ENCODE peak calls at places on chromosomes 11 and 22, in four cellular contexts. One of them, this sample, is unnamed.

GRCh38 chr11:129785383-129786111 is 30.1 kb upstream of the TMEM45B start:
- DNase-seq in neural progenitor cell: no peak
- DNase-seq in ascending aorta: no peak
- DNase-seq in heart right ventricle: no peak
- DNase-seq in this sample: peak; percentile 50

GRCh38 chr11:59097113-59097708 is 9.8 kb upstream of the FAM111B start:
- DNase-seq in heart right ventricle: peak; percentile 23
- DNase-seq in ascending aorta: no peak
- DNase-seq in neural progenitor cell: peak; percentile 56
- DNase-seq in this sample: peak; percentile 47

GRCh38 chr22:25021976-25022711 is 69.6 kb downstream of the KIAA1671 start:
- DNase-seq in ascending aorta: no peak
- DNase-seq in heart right ventricle: peak; percentile 38
- DNase-seq in neural progenitor cell: no peak
- DNase-seq in this sample: no peak

GRCh38 chr22:36156515-36157419 is 3.8 kb downstream of the APOL3 start:
- DNase-seq in ascending aorta: peak; percentile 71
- DNase-seq in neural progenitor cell: peak; percentile 29
- DNase-seq in heart right ventricle: peak; percentile 82
- DNase-seq in this sample: peak; percentile 52

GRCh38 chr22:48806227-48806781 is 1021.4 kb downstream of the BRD1 start:
- DNase-seq in neural progenitor cell: no peak
- DNase-seq in ascending aorta: no peak
- DNase-seq in heart right ventricle: no peak
- DNase-seq in this sample: no peak

GRCh38 chr11:116871248-116871647 is 33.8 kb upstream of the APOA1 start:
- DNase-seq in ascending aorta: no peak
- DNase-seq in heart right ventricle: no peak
- DNase-seq in neural progenitor cell: no peak
- DNase-seq in this sample: peak; percentile 88

GRCh38 chr11:18770479-18771125 is 21.0 kb downstream of the PTPN5 start:
- DNase-seq in heart right ventricle: no peak
- DNase-seq in neural progenitor cell: no peak
- DNase-seq in ascending aorta: no peak
- DNase-seq in this sample: no peak

GRCh38 chr22:49726022-49726681 is 101.5 kb downstream of the BRD1 start:
- DNase-seq in ascending aorta: no peak
- DNase-seq in heart right ventricle: no peak
- DNase-seq in neural progenitor cell: no peak
- DNase-seq in this sample: no peak

GRCh38 chr11:75980031-75980430 is 165.0 kb downstream of the UVRAG start:
- DNase-seq in ascending aorta: no peak
- DNase-seq in neural progenitor cell: no peak
- DNase-seq in heart right ventricle: no peak
- DNase-seq in this sample: no peak

GRCh38 chr11:57410287-57410686 is 16.6 kb downstream of the SLC43A3 start:
- DNase-seq in neural progenitor cell: no peak
- DNase-seq in ascending aorta: no peak
- DNase-seq in heart right ventricle: no peak
- DNase-seq in this sample: peak; percentile 72
- H3K36me3 ChIP-seq in neural progenitor cell: no peaks in the 10 kb centered on the region
- H3K36me3 ChIP-seq in ascending aorta: peaks cover 67% of the 10 kb centered on the region
- H3K36me3 ChIP-seq in heart right ventricle: no peaks in the 10 kb centered on the region
- H3K36me3 ChIP-seq in this sample: peaks cover 3% of the 10 kb centered on the region

DNA sequence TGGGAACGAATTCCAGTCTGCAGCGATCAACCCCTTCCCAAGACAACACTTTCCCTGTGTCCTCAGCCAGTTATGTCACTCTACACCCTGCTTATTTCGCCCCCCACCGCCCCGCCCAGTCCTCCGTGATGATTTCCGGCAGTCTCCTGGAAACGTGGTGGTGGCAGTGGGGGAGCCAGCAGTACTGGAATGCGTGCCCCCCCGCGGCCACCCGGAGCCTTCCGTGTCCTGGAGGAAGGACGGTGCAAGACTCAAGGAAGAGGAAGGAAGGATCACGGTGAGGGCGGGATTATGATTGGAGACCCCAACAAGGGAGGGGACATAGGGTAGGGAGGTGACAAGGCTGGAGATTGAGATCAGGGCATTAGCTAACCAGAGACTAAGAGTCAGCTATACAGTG is 4.1 kb downstream of the ROBO3 start:
- DNase-seq in heart right ventricle: no peak
- DNase-seq in neural progenitor cell: no peak
- DNase-seq in ascending aorta: no peak
- DNase-seq in this sample: no peak
- H3K27me3 ChIP-seq in heart right ventricle: peaks cover 98% of the 10 kb centered on the region
- H3K27me3 ChIP-seq in neural progenitor cell: peaks cover 98% of the 10 kb centered on the region
- H3K27me3 ChIP-seq in ascending aorta: peaks cover 17% of the 10 kb centered on the region
- H3K27me3 ChIP-seq in this sample: peaks cover 61% of the 10 kb centered on the region

GRCh38 chr11:94993400-94993943 is 20.0 kb downstream of the KDM4D start:
- DNase-seq in neural progenitor cell: no peak
- DNase-seq in ascending aorta: no peak
- DNase-seq in heart right ventricle: no peak
- DNase-seq in this sample: no peak

GRCh38 chr11:94998285-94998684 is 24.8 kb downstream of the KDM4D start:
- DNase-seq in heart right ventricle: no peak
- DNase-seq in ascending aorta: no peak
- DNase-seq in neural progenitor cell: no peak
- DNase-seq in this sample: no peak

DNA sequence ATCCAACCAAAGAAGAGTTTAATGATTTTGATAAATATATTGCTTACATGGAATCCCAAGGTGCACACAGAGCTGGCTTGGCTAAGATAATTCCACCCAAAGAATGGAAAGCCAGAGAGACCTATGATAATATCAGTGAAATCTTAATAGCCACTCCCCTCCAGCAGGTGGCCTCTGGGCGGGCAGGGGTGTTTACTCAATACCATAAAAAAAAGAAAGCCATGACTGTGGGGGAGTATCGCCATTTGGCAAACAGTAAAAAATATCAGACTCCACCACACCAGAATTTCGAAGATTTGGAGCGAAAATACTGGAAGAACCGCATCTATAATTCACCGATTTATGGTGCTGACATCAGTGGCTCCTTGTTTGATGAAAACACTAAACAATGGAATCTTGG is 23.9 kb downstream of the KDM4D start:
- DNase-seq in ascending aorta: no peak
- DNase-seq in heart right ventricle: no peak
- DNase-seq in neural progenitor cell: no peak
- DNase-seq in this sample: no peak
- TF ChIP-seq CTCF in ascending aorta: no peak
- TF ChIP-seq CTCF in heart right ventricle: no peak
- TF ChIP-seq CTCF in neural progenitor cell: no peak
- TF ChIP-seq CTCF in this sample: peak; percentile 20

DNA sequence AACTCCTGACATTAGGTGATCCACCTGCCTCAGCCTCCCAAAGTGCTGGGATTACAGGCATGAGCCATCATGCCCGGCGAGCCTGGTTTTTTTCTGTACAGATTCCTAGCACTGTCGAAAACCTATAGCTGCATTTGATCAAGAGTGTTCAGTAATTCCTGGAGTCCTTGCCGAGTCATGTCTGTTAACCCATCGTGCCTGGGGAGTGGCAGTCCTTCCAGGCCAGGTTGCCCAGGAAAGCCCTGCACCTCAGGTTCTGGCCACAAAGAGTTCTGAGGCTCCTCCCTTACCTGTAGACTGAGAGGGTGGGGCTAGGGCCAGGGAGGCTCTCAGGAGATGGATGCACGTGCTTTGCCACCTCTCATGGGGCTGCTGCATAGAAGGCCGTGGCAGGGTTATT is 17.0 kb downstream of the YDJC start:
- DNase-seq in neural progenitor cell: no peak
- DNase-seq in ascending aorta: no peak
- DNase-seq in heart right ventricle: no peak
- DNase-seq in this sample: no peak
- H3K36me3 ChIP-seq in neural progenitor cell: no peaks in the 10 kb centered on the region
- H3K36me3 ChIP-seq in ascending aorta: peaks cover 21% of the 10 kb centered on the region
- H3K36me3 ChIP-seq in heart right ventricle: peaks cover 3% of the 10 kb centered on the region
- H3K36me3 ChIP-seq in this sample: peaks cover 13% of the 10 kb centered on the region